ENCODE peak calls at places on chromosomes 11 and 22, in ten cellular contexts. U is stomach, D is prostate gland, H is transverse colon, B is HCT116, K is spleen, E is suprapubic skin, V is K562, T is sigmoid colon, R is breast epithelium. L is an unnamed sample.

GRCh38 chr11:27735281-27735680 is 35.0 kb upstream of the BDNF start:
- DNase-seq in U (no peak), D (no peak), H (no peak), B (no peak), K (no peak), E (no peak), V (no peak), T (no peak), R (no peak), L (no peak)

GRCh38 chr22:44218071-44218470 is 37.3 kb downstream of the PARVG start:
- DNase-seq in U (no peak), D (no peak), H (no peak), B (no peak), K (no peak), E (no peak), V (no peak), T (no peak), R (no peak), L (no peak)

GRCh38 chr11:2821891-2822290 is 63.7 kb downstream of the CDKN1C start:
- DNase-seq in U (no peak), D (no peak), H (no peak), B (no peak), K (no peak), E (no peak), V (no peak), T (no peak), R (no peak), L (no peak)

GRCh38 chr11:116193321-116194114 is 579.3 kb downstream of the BUD13 start:
- DNase-seq in U (peak; percentile 67), D (peak; percentile 89), H (peak; percentile 60), B (no peak), K (no peak), E (no peak), V (no peak), T (peak; percentile 68), R (peak; percentile 59), L (no peak)

GRCh38 chr11:92739020-92739419 is 230.4 kb upstream of the MTNR1B start:
- DNase-seq in U (no peak), D (no peak), H (no peak), B (no peak), K (no peak), E (no peak), V (no peak), T (no peak), R (no peak), L (no peak)

GRCh38 chr22:23984430-23984829 is 4.5 kb downstream of the GSTT2 start:
- DNase-seq in U (no peak), D (no peak), H (no peak), B (peak; percentile 48), K (no peak), E (no peak), V (no peak), T (no peak), R (no peak), L (peak; percentile 40)

GRCh38 chr11:60625262-60625661 is 74.2 kb upstream of the MS4A8 start:
- DNase-seq in U (peak; percentile 34), D (peak; percentile 39), H (no peak), B (peak; percentile 53), K (no peak), E (no peak), V (no peak), T (no peak), R (no peak), L (peak; percentile 21)

GRCh38 chr11:129999407-129999806 is 3.2 kb downstream of the PRDM10 start:
- DNase-seq in U (no peak), D (no peak), H (no peak), B (no peak), K (no peak), E (no peak), V (no peak), T (no peak), R (no peak), L (no peak)

GRCh38 chr11:99351620-99352019 is 330.9 kb downstream of the CNTN5 start:
- DNase-seq in U (no peak), D (no peak), H (no peak), B (no peak), K (no peak), E (no peak), V (no peak), T (no peak), R (no peak), L (no peak)

GRCh38 chr11:14270690-14271542 is 88.1 kb downstream of the RRAS2 start:
- DNase-seq in U (no peak), D (no peak), H (no peak), B (no peak), K (peak; percentile 58), E (no peak), V (no peak), T (no peak), R (no peak), L (peak; percentile 79)

GRCh38 chr11:93494341-93494740 is 48.9 kb downstream of the SMCO4 start:
- DNase-seq in U (no peak), D (no peak), H (no peak), B (no peak), K (no peak), E (no peak), V (no peak), T (no peak), R (no peak), L (no peak)

GRCh38 chr22:31538815-31539214 is 42.5 kb downstream of the SFI1 start:
- DNase-seq in U (no peak), D (no peak), H (no peak), B (no peak), K (no peak), E (no peak), V (no peak), T (no peak), R (no peak), L (no peak)

GRCh38 chr11:33257897-33258630 is 883 bp downstream of the HIPK3 start:
- DNase-seq in U (peak; percentile 81), D (peak; percentile 85), H (peak; percentile 84), B (peak; percentile 58), K (peak; percentile 95), E (peak; percentile 93), V (peak; percentile 74), T (peak; percentile 96), R (peak; percentile 77), L (peak; percentile 83)

GRCh38 chr22:12613199-12613598 is 2914.8 kb upstream of the OR11H1 start:
- DNase-seq in U (no peak), D (no peak), H (no peak), B (no peak), K (no peak), E (no peak), V (no peak), T (no peak), R (no peak), L (no peak)

GRCh38 chr22:30514252-30514651 is 8.8 kb upstream of the SEC14L4 start:
- DNase-seq in U (no peak), D (no peak), H (no peak), B (no peak), K (no peak), E (no peak), V (no peak), T (no peak), R (no peak), L (no peak)

GRCh38 chr22:30206964-30207363 is 39.6 kb downstream of the LIF start:
- DNase-seq in U (peak; percentile 35), D (no peak), H (no peak), B (peak; percentile 78), K (no peak), E (peak; percentile 90), V (no peak), T (peak; percentile 82), R (peak; percentile 67), L (no peak)

GRCh38 chr22:25027552-25027951 is 75.0 kb downstream of the KIAA1671 start:
- DNase-seq in U (no peak), D (no peak), H (peak; percentile 57), B (no peak), K (no peak), E (no peak), V (no peak), T (no peak), R (no peak), L (no peak)

GRCh38 chr11:71453911-71454304 is 905 bp downstream of the NADSYN1 start:
- DNase-seq in U (no peak), D (no peak), H (no peak), B (no peak), K (no peak), E (no peak), V (no peak), T (no peak), R (no peak), L (no peak)

GRCh38 chr11:57787920-57788716 is 26.5 kb downstream of the CTNND1 start:
- DNase-seq in U (no peak), D (peak; percentile 82), H (no peak), B (no peak), K (no peak), E (no peak), V (no peak), T (no peak), R (no peak), L (peak; percentile 63)

GRCh38 chr11:66112640-66113098 is 42.6 kb downstream of the PACS1 start:
- DNase-seq in U (no peak), D (no peak), H (peak; percentile 34), B (no peak), K (no peak), E (no peak), V (no peak), T (no peak), R (no peak), L (no peak)

GRCh38 chr11:27718853-27719574 is 18.8 kb upstream of the BDNF start:
- DNase-seq in U (no peak), D (no peak), H (peak; percentile 12), B (no peak), K (no peak), E (no peak), V (no peak), T (no peak), R (no peak), L (no peak)

GRCh38 chr11:46846510-46846830 is 390 bp upstream of the CKAP5 start:
- DNase-seq in U (no peak), D (no peak), H (no peak), B (no peak), K (no peak), E (no peak), V (no peak), T (no peak), R (no peak), L (no peak)
- H3K27ac ChIP-seq in U (no peak overlapping the region), D (no peak overlapping the region), H (peak overlapping the region; percentile 92), B (peak overlapping the region; percentile 86), K (peak overlapping the region; percentile 89), E (no peak overlapping the region), V (peak overlapping the region; percentile 3), T (peak overlapping the region; percentile 86), R (no peak overlapping the region), L (peak overlapping the region; percentile 87)

GRCh38 chr11:125494601-125494986 is 1.5 kb downstream of the FEZ1 start:
- DNase-seq in U (no peak), D (no peak), H (no peak), B (no peak), K (no peak), E (no peak), V (no peak), T (no peak), R (no peak), L (no peak)
- TF ChIP-seq POLR2AphosphoS5 in U (no peak), D (no peak), H (no peak), B (no peak), K (no peak), E (no peak), V (no peak), T (no peak), R (no peak), L (no peak)

GRCh38 chr11:109112748-109113378 is 309.1 kb upstream of the C11orf87 start:
- DNase-seq in U (no peak), D (no peak), H (no peak), B (no peak), K (no peak), E (no peak), V (no peak), T (no peak), R (no peak), L (no peak)
- H3K27ac ChIP-seq in U (no peak overlapping the region), D (no peak overlapping the region), H (no peak overlapping the region), B (no peak overlapping the region), K (no peak overlapping the region), E (no peak overlapping the region), V (no peak overlapping the region), T (no peak overlapping the region), R (no peak overlapping the region), L (no peak overlapping the region)

GRCh38 chr11:119092880-119093665 is 8.4 kb downstream of the HMBS start:
- DNase-seq in U (peak; percentile 57), D (peak; percentile 67), H (no peak), B (no peak), K (no peak), E (no peak), V (peak; percentile 5), T (peak; percentile 59), R (no peak), L (no peak)
- TF ChIP-seq POLR2AphosphoS5 in U (no peak), D (peak; percentile 28), H (no peak), B (peak; percentile 50), K (no peak), E (no peak), V (no peak), T (no peak), R (no peak), L (peak; percentile 21)

L was measured in HL-60.